ENCODE peak calls at places on chromosomes 12 and 14, in four cellular contexts. Z, P, X and D are unnamed samples.
A peak's percentile ranks its signal among the peaks of the same experiment; 100 is the strongest.

GRCh38 chr12:101670007-101670671 is 27.3 kb upstream of the CHPT1 start:
- DNase-seq in Z (no peak), P (peak; percentile 4), X (peak; percentile 45), D (no peak)

GRCh38 chr12:96398422-96399080 is 1.7 kb downstream of the CDK17 start:
- DNase-seq in Z (no peak), P (no peak), X (no peak), D (no peak)

GRCh38 chr12:104697186-104697585 is 240.4 kb downstream of the CHST11 start:
- DNase-seq in Z (no peak), P (no peak), X (no peak), D (no peak)

GRCh38 chr12:62684586-62685295 is 218.1 kb downstream of the MON2 start:
- DNase-seq in Z (no peak), P (no peak), X (no peak), D (no peak)

GRCh38 chr12:79127268-79127895 is 262.8 kb downstream of the SYT1 start:
- DNase-seq in Z (no peak), P (peak; percentile 24), X (no peak), D (no peak)

GRCh38 chr14:85487215-85487614 is 42.7 kb upstream of the FLRT2 start:
- DNase-seq in Z (no peak), P (no peak), X (no peak), D (no peak)

GRCh38 chr14:101603096-101603495 is 41.8 kb downstream of the DIO3 start:
- DNase-seq in Z (no peak), P (no peak), X (no peak), D (no peak)

GRCh38 chr12:132142679-132143327 is 1.3 kb downstream of the DDX51 start:
- DNase-seq in Z (no peak), P (no peak), X (no peak), D (no peak)

GRCh38 chr12:52075409-52075724 is 4.1 kb upstream of the SMIM41 start:
- DNase-seq in Z (no peak), P (no peak), X (no peak), D (no peak)

GRCh38 chr12:106417926-106418910 is 60.7 kb downstream of the POLR3B start:
- DNase-seq in Z (no peak), P (peak; percentile 16), X (no peak), D (no peak)

GRCh38 chr12:74817499-74817898 is 279.9 kb downstream of the ATXN7L3B start:
- DNase-seq in Z (no peak), P (no peak), X (no peak), D (no peak)

GRCh38 chr12:29039013-29039412 is 110.1 kb upstream of the FAR2 start:
- DNase-seq in Z (no peak), P (no peak), X (no peak), D (no peak)

GRCh38 chr14:53365516-53366130 is 212.5 kb upstream of the DDHD1 start:
- DNase-seq in Z (no peak), P (no peak), X (no peak), D (no peak)